ENCODE peak calls at places on chromosomes 5 and 9, in nine cellular contexts. G is fibroblast of pulmonary artery, I is AG04449, A is endothelial cell, R is astrocyte of the cerebellum, F is mucosa of descending colon, J is amniotic stem cell, D is pancreas, B is fibroblast of lung. N is an unnamed sample.

GRCh38 chr5:1468247-1468612 is 23.0 kb upstream of the SLC6A3 start:
- DNase-seq in G (peak; percentile 37), I (no peak), A (peak; percentile 74), R (no peak), F (no peak), J (no peak), D (peak; percentile 29), B (peak; percentile 16), N (no peak)

GRCh38 chr5:146338774-146339714 is at the start of gene POU4F3:
- DNase-seq in G (no peak), I (no peak), A (peak; percentile 34), R (no peak), F (no peak), J (no peak), D (no peak), B (no peak), N (no peak)

GRCh38 chr5:151897017-151897552 is 27.6 kb downstream of the GLRA1 start:
- DNase-seq in G (no peak), I (no peak), A (no peak), R (no peak), F (no peak), J (no peak), D (no peak), B (no peak), N (no peak)

GRCh38 chr5:173178369-173178910 is 34.1 kb downstream of the BNIP1 start:
- DNase-seq in G (no peak), I (no peak), A (no peak), R (no peak), F (no peak), J (no peak), D (no peak), B (no peak), N (no peak)

GRCh38 chr5:180173198-180173544 is 35.8 kb downstream of the RASGEF1C start:
- DNase-seq in G (no peak), I (no peak), A (no peak), R (no peak), F (no peak), J (no peak), D (no peak), B (no peak), N (no peak)

GRCh38 chr5:28117273-28118065 is 1079.1 kb upstream of the CDH9 start:
- DNase-seq in G (peak; percentile 0), I (no peak), A (no peak), R (no peak), F (no peak), J (no peak), D (no peak), B (no peak), N (no peak)

GRCh38 chr9:136089697-136090045 is 5.4 kb downstream of the NACC2 start:
- DNase-seq in G (peak; percentile 67), I (no peak), A (no peak), R (peak; percentile 26), F (no peak), J (no peak), D (no peak), B (peak; percentile 70), N (peak; percentile 49)

GRCh38 chr9:101463397-101463796 is 27.8 kb upstream of the ALDOB start:
- DNase-seq in G (peak; percentile 42), I (no peak), A (no peak), R (no peak), F (no peak), J (no peak), D (no peak), B (peak; percentile 39), N (no peak)

GRCh38 chr5:151870820-151871219 is 53.8 kb downstream of the GLRA1 start:
- DNase-seq in G (peak; percentile 21), I (peak; percentile 16), A (no peak), R (no peak), F (no peak), J (no peak), D (no peak), B (peak; percentile 34), N (peak; percentile 82)

N was measured in renal cortical epithelial cell.